ENCODE peak calls at places on chromosomes 3 and 15, in nine cellular contexts. One of them, this sample, is unnamed.

GRCh38 chr3:16137044-16137443 is 37.4 kb upstream of the GALNT15 start:
- DNase-seq in stomach: no peak
- DNase-seq in fibroblast of the aortic adventitia: no peak
- DNase-seq in GM12878: no peak
- DNase-seq in upper lobe of right lung: no peak
- DNase-seq in astrocyte of the cerebellum: no peak
- DNase-seq in body of pancreas: no peak
- DNase-seq in glutamatergic neuron: no peak
- DNase-seq in psoas muscle: no peak
- DNase-seq in this sample: no peak

GRCh38 chr3:47652142-47652541 is 73.5 kb upstream of the CSPG5 start:
- DNase-seq in stomach: no peak
- DNase-seq in fibroblast of the aortic adventitia: no peak
- DNase-seq in GM12878: no peak
- DNase-seq in upper lobe of right lung: no peak
- DNase-seq in astrocyte of the cerebellum: no peak
- DNase-seq in body of pancreas: peak; percentile 38
- DNase-seq in glutamatergic neuron: no peak
- DNase-seq in psoas muscle: no peak
- DNase-seq in this sample: no peak

GRCh38 chr3:51384145-51384729 is 854 bp upstream of the MANF start:
- DNase-seq in stomach: no peak
- DNase-seq in fibroblast of the aortic adventitia: no peak
- DNase-seq in GM12878: no peak
- DNase-seq in upper lobe of right lung: no peak
- DNase-seq in astrocyte of the cerebellum: no peak
- DNase-seq in body of pancreas: no peak
- DNase-seq in glutamatergic neuron: peak; percentile 62
- DNase-seq in psoas muscle: no peak
- DNase-seq in this sample: no peak

GRCh38 chr15:92970656-92971055 is 70.5 kb downstream of the CHD2 start:
- DNase-seq in stomach: no peak
- DNase-seq in fibroblast of the aortic adventitia: peak; percentile 18
- DNase-seq in GM12878: no peak
- DNase-seq in upper lobe of right lung: no peak
- DNase-seq in astrocyte of the cerebellum: no peak
- DNase-seq in body of pancreas: no peak
- DNase-seq in glutamatergic neuron: no peak
- DNase-seq in psoas muscle: no peak
- DNase-seq in this sample: no peak

GRCh38 chr3:171892457-171892856 is 49.3 kb downstream of the TMEM212 start:
- DNase-seq in stomach: no peak
- DNase-seq in fibroblast of the aortic adventitia: no peak
- DNase-seq in GM12878: no peak
- DNase-seq in upper lobe of right lung: no peak
- DNase-seq in astrocyte of the cerebellum: no peak
- DNase-seq in body of pancreas: no peak
- DNase-seq in glutamatergic neuron: no peak
- DNase-seq in psoas muscle: no peak
- DNase-seq in this sample: no peak

GRCh38 chr3:29202368-29202767 is 78.5 kb upstream of the RBMS3 start:
- DNase-seq in stomach: no peak
- DNase-seq in fibroblast of the aortic adventitia: peak; percentile 15
- DNase-seq in GM12878: no peak
- DNase-seq in upper lobe of right lung: no peak
- DNase-seq in astrocyte of the cerebellum: no peak
- DNase-seq in body of pancreas: no peak
- DNase-seq in glutamatergic neuron: no peak
- DNase-seq in psoas muscle: no peak
- DNase-seq in this sample: no peak

GRCh38 chr3:14814473-14814872 is 4.3 kb upstream of the FGD5 start:
- DNase-seq in stomach: no peak
- DNase-seq in fibroblast of the aortic adventitia: no peak
- DNase-seq in GM12878: no peak
- DNase-seq in upper lobe of right lung: no peak
- DNase-seq in astrocyte of the cerebellum: no peak
- DNase-seq in body of pancreas: no peak
- DNase-seq in glutamatergic neuron: no peak
- DNase-seq in psoas muscle: peak; percentile 59
- DNase-seq in this sample: no peak

GRCh38 chr15:100869151-100869999 is 10.3 kb upstream of the ALDH1A3 start:
- DNase-seq in stomach: no peak
- DNase-seq in fibroblast of the aortic adventitia: no peak
- DNase-seq in GM12878: no peak
- DNase-seq in upper lobe of right lung: no peak
- DNase-seq in astrocyte of the cerebellum: no peak
- DNase-seq in body of pancreas: no peak
- DNase-seq in glutamatergic neuron: peak; percentile 62
- DNase-seq in psoas muscle: no peak
- DNase-seq in this sample: no peak

GRCh38 chr15:52180196-52180835 is 10.9 kb downstream of the GNB5 start:
- DNase-seq in stomach: no peak
- DNase-seq in fibroblast of the aortic adventitia: no peak
- DNase-seq in GM12878: no peak
- DNase-seq in upper lobe of right lung: no peak
- DNase-seq in astrocyte of the cerebellum: no peak
- DNase-seq in body of pancreas: no peak
- DNase-seq in glutamatergic neuron: no peak
- DNase-seq in psoas muscle: no peak
- DNase-seq in this sample: no peak

GRCh38 chr15:20341901-20342605 is 199.5 kb downstream of the GOLGA6L6 start:
- DNase-seq in stomach: peak; percentile 72
- DNase-seq in fibroblast of the aortic adventitia: no peak
- DNase-seq in GM12878: no peak
- DNase-seq in upper lobe of right lung: peak; percentile 89
- DNase-seq in astrocyte of the cerebellum: no peak
- DNase-seq in body of pancreas: peak; percentile 73
- DNase-seq in glutamatergic neuron: peak; percentile 53
- DNase-seq in psoas muscle: peak; percentile 90
- DNase-seq in this sample: no peak

GRCh38 chr3:17518189-17519059 is 224.0 kb downstream of the TBC1D5 start:
- DNase-seq in stomach: no peak
- DNase-seq in fibroblast of the aortic adventitia: no peak
- DNase-seq in GM12878: no peak
- DNase-seq in upper lobe of right lung: peak; percentile 67
- DNase-seq in astrocyte of the cerebellum: no peak
- DNase-seq in body of pancreas: no peak
- DNase-seq in glutamatergic neuron: no peak
- DNase-seq in psoas muscle: no peak
- DNase-seq in this sample: no peak

GRCh38 chr15:67685008-67685599 is 140.2 kb upstream of the SKOR1 start:
- DNase-seq in stomach: no peak
- DNase-seq in fibroblast of the aortic adventitia: peak; percentile 47
- DNase-seq in GM12878: no peak
- DNase-seq in upper lobe of right lung: no peak
- DNase-seq in astrocyte of the cerebellum: peak; percentile 29
- DNase-seq in body of pancreas: no peak
- DNase-seq in glutamatergic neuron: no peak
- DNase-seq in psoas muscle: no peak
- DNase-seq in this sample: no peak

GRCh38 chr3:25843332-25843731 is 53.4 kb downstream of the OXSM start:
- DNase-seq in stomach: no peak
- DNase-seq in fibroblast of the aortic adventitia: peak; percentile 35
- DNase-seq in GM12878: no peak
- DNase-seq in upper lobe of right lung: no peak
- DNase-seq in astrocyte of the cerebellum: no peak
- DNase-seq in body of pancreas: no peak
- DNase-seq in glutamatergic neuron: no peak
- DNase-seq in psoas muscle: no peak
- DNase-seq in this sample: no peak
- TF ChIP-seq CTCF in stomach: no peak
- TF ChIP-seq CTCF in fibroblast of the aortic adventitia: no peak
- TF ChIP-seq CTCF in GM12878: no peak
- TF ChIP-seq CTCF in upper lobe of right lung: peak; percentile 21
- TF ChIP-seq CTCF in astrocyte of the cerebellum: no peak
- TF ChIP-seq CTCF in body of pancreas: peak; percentile 26
- TF ChIP-seq CTCF in glutamatergic neuron: no peak
- TF ChIP-seq CTCF in psoas muscle: peak; percentile 21
- TF ChIP-seq CTCF in this sample: no peak

GRCh38 chr3:129323651-129324294 is 45.1 kb downstream of the HMCES start:
- DNase-seq in stomach: no peak
- DNase-seq in fibroblast of the aortic adventitia: no peak
- DNase-seq in GM12878: no peak
- DNase-seq in upper lobe of right lung: no peak
- DNase-seq in astrocyte of the cerebellum: no peak
- DNase-seq in body of pancreas: no peak
- DNase-seq in glutamatergic neuron: no peak
- DNase-seq in psoas muscle: peak; percentile 38
- DNase-seq in this sample: no peak
- TF ChIP-seq CTCF in stomach: no peak
- TF ChIP-seq CTCF in fibroblast of the aortic adventitia: peak; percentile 18
- TF ChIP-seq CTCF in GM12878: peak; percentile 64
- TF ChIP-seq CTCF in upper lobe of right lung: peak; percentile 17
- TF ChIP-seq CTCF in astrocyte of the cerebellum: no peak
- TF ChIP-seq CTCF in body of pancreas: no peak
- TF ChIP-seq CTCF in glutamatergic neuron: no peak
- TF ChIP-seq CTCF in psoas muscle: no peak
- TF ChIP-seq CTCF in this sample: no peak

GRCh38 chr3:126082334-126083137 is 1.4 kb downstream of the SLC41A3 start:
- DNase-seq in stomach: no peak
- DNase-seq in fibroblast of the aortic adventitia: no peak
- DNase-seq in GM12878: no peak
- DNase-seq in upper lobe of right lung: no peak
- DNase-seq in astrocyte of the cerebellum: no peak
- DNase-seq in body of pancreas: no peak
- DNase-seq in glutamatergic neuron: no peak
- DNase-seq in psoas muscle: no peak
- DNase-seq in this sample: no peak

GRCh38 chr3:126083511-126083912 is 412 bp downstream of the SLC41A3 start:
- DNase-seq in stomach: peak; percentile 49
- DNase-seq in fibroblast of the aortic adventitia: peak; percentile 14
- DNase-seq in GM12878: no peak
- DNase-seq in upper lobe of right lung: peak; percentile 76
- DNase-seq in astrocyte of the cerebellum: no peak
- DNase-seq in body of pancreas: peak; percentile 60
- DNase-seq in glutamatergic neuron: peak; percentile 65
- DNase-seq in psoas muscle: no peak
- DNase-seq in this sample: no peak

GRCh38 chr3:126083138-126083445 is 832 bp downstream of the SLC41A3 start:
- DNase-seq in stomach: no peak
- DNase-seq in fibroblast of the aortic adventitia: no peak
- DNase-seq in GM12878: no peak
- DNase-seq in upper lobe of right lung: no peak
- DNase-seq in astrocyte of the cerebellum: no peak
- DNase-seq in body of pancreas: no peak
- DNase-seq in glutamatergic neuron: no peak
- DNase-seq in psoas muscle: no peak
- DNase-seq in this sample: no peak

GRCh38 chr3:126080970-126081369 is 3.0 kb downstream of the SLC41A3 start:
- DNase-seq in stomach: no peak
- DNase-seq in fibroblast of the aortic adventitia: no peak
- DNase-seq in GM12878: no peak
- DNase-seq in upper lobe of right lung: no peak
- DNase-seq in astrocyte of the cerebellum: no peak
- DNase-seq in body of pancreas: no peak
- DNase-seq in glutamatergic neuron: no peak
- DNase-seq in psoas muscle: no peak
- DNase-seq in this sample: no peak

DNA sequence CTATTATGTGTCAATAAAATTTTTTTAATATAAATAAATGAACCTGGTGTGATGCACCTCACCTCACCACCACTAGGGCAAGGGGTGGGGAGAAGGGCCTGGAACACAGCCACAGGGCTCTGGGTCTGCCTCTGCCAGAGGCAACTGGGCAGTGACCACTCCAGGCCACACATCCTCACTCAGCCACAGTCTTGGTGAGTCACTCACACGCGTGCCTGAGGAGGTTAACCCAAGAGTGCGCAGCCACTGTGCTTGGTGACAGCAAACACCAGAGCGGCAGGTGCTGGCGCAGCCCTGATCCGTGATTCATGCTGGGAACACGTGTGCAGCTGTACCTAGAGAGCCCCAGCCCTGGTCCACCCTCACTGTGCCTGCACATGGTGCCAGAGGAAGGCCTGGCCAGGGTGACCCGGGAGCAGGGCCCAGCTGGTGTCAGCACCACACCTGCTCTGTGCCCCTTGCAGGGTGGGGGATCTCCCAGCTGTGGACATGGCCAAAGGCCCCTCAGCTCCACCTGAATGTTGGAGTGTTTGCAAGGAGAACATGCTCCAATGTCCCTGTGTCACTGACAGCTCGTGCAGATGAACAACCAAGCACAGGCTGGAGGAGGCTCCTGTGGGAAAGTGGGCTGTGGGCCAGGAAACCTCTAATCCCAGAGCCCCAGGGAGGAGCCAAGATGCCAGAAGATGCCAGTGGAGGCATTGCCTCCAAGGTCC is 2.1 kb downstream of the SLC41A3 start:
- DNase-seq in stomach: peak; percentile 38
- DNase-seq in fibroblast of the aortic adventitia: peak; percentile 31
- DNase-seq in GM12878: no peak
- DNase-seq in upper lobe of right lung: no peak
- DNase-seq in astrocyte of the cerebellum: no peak
- DNase-seq in body of pancreas: peak; percentile 37
- DNase-seq in glutamatergic neuron: no peak
- DNase-seq in psoas muscle: peak; percentile 96
- DNase-seq in this sample: no peak
- TF ChIP-seq CTCF in stomach: peak; percentile 45
- TF ChIP-seq CTCF in fibroblast of the aortic adventitia: peak; percentile 43
- TF ChIP-seq CTCF in GM12878: peak; percentile 10
- TF ChIP-seq CTCF in upper lobe of right lung: peak; percentile 27
- TF ChIP-seq CTCF in astrocyte of the cerebellum: peak; percentile 47
- TF ChIP-seq CTCF in body of pancreas: peak; percentile 31
- TF ChIP-seq CTCF in glutamatergic neuron: peak; percentile 62
- TF ChIP-seq CTCF in psoas muscle: peak; percentile 63
- TF ChIP-seq CTCF in this sample: peak; percentile 33

DNA sequence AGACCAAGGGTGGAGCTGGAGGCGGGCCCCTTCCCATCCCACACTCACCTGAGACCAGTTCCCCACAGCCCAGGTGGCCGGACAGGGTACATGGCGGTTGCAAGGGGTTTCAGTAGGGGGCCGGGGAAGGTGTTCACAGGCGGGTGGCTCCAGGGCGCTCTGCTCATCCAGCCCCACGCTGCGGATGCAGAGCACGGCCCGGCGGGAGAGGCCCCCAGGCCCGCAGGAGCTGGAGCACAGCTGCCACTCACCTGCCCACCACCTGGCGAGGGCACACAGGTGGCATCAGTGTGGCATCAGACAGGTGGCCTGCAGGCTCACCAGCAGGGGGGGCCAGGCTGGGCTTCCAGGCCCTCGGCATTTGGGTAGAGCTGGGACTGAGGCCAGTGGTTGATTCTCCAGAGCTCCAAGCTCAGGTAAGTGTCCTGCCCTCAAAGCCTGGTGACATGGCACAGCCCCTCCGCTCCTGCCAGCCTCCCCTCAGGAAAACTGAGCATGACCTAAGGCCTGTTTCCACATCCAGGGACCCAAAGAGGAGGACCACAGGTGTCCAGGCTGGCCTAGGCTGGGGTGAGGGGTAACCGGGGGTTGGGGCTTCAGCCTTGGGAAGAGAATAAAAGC is 43.8 kb downstream of the ADAMTS7 start:
- DNase-seq in stomach: no peak
- DNase-seq in fibroblast of the aortic adventitia: no peak
- DNase-seq in GM12878: no peak
- DNase-seq in upper lobe of right lung: peak; percentile 54
- DNase-seq in astrocyte of the cerebellum: no peak
- DNase-seq in body of pancreas: no peak
- DNase-seq in glutamatergic neuron: no peak
- DNase-seq in psoas muscle: peak; percentile 39
- DNase-seq in this sample: no peak
- TF ChIP-seq CTCF in stomach: no peak
- TF ChIP-seq CTCF in fibroblast of the aortic adventitia: no peak
- TF ChIP-seq CTCF in GM12878: no peak
- TF ChIP-seq CTCF in upper lobe of right lung: no peak
- TF ChIP-seq CTCF in astrocyte of the cerebellum: no peak
- TF ChIP-seq CTCF in body of pancreas: no peak
- TF ChIP-seq CTCF in glutamatergic neuron: no peak
- TF ChIP-seq CTCF in psoas muscle: no peak
- TF ChIP-seq CTCF in this sample: no peak

This sample was measured in kidney epithelial cell.